ENCODE peak calls at places on chromosomes 1 and 21, in six cellular contexts. W is GM20000, V is fibroblast of pulmonary artery, E is fibroblast of the aortic adventitia, A is heart left ventricle, C is omental fat pad. X is an unnamed sample.

GRCh38 chr1:178541829-178542553 is 29.1 kb downstream of the TEX35 start:
- DNase-seq in W (peak; percentile 76), V (peak; percentile 9), E (peak; percentile 20), A (peak; percentile 71), C (no peak), X (peak; percentile 65)

GRCh38 chr1:53541761-53542550 is 82.8 kb downstream of the DMRTB1 start:
- DNase-seq in W (no peak), V (peak; percentile 33), E (peak; percentile 32), A (peak; percentile 8), C (no peak), X (peak; percentile 32)

GRCh38 chr1:162285149-162285561 is 91.5 kb downstream of the SPATA46 start:
- DNase-seq in W (no peak), V (no peak), E (no peak), A (peak; percentile 67), C (no peak), X (peak; percentile 84)

GRCh38 chr1:187474266-187474665 is 645.5 kb downstream of the PLA2G4A start:
- DNase-seq in W (no peak), V (peak; percentile 40), E (peak; percentile 2), A (no peak), C (no peak), X (no peak)

GRCh38 chr1:174626031-174627020 is 178.6 kb downstream of the GPR52 start:
- DNase-seq in W (no peak), V (peak; percentile 35), E (no peak), A (no peak), C (no peak), X (no peak)

GRCh38 chr1:27607239-27607804 is 3.4 kb upstream of the AHDC1 start:
- DNase-seq in W (no peak), V (peak; percentile 56), E (no peak), A (no peak), C (no peak), X (no peak)

GRCh38 chr1:201594575-201595245 is 55.8 kb downstream of the NAV1 start:
- DNase-seq in W (no peak), V (peak; percentile 38), E (peak; percentile 48), A (no peak), C (no peak), X (peak; percentile 24)

GRCh38 chr1:28887835-28888682 is 26.3 kb upstream of the EPB41 start:
- DNase-seq in W (no peak), V (peak; percentile 14), E (peak; percentile 25), A (peak; percentile 75), C (no peak), X (no peak)

GRCh38 chr1:228095938-228096337 is 7.2 kb downstream of the C1orf35 start:
- DNase-seq in W (no peak), V (no peak), E (no peak), A (no peak), C (no peak), X (no peak)

GRCh38 chr1:24416666-24417391 is 1.2 kb downstream of the NIPAL3 start:
- DNase-seq in W (peak; percentile 53), V (peak; percentile 71), E (peak; percentile 84), A (no peak), C (no peak), X (peak; percentile 18)

GRCh38 chr1:88985033-88985432 is 7.4 kb downstream of the KYAT3 start:
- DNase-seq in W (no peak), V (peak; percentile 98), E (peak; percentile 99), A (no peak), C (no peak), X (peak; percentile 76)

GRCh38 chr1:21579788-21580187 is 70.6 kb downstream of the ALPL start:
- DNase-seq in W (no peak), V (no peak), E (no peak), A (no peak), C (no peak), X (no peak)

GRCh38 chr1:184610872-184611614 is 143.6 kb downstream of the EDEM3 start:
- DNase-seq in W (no peak), V (no peak), E (no peak), A (peak; percentile 63), C (no peak), X (no peak)

GRCh38 chr1:64121766-64122385 is 81.5 kb upstream of the UBE2U start:
- DNase-seq in W (no peak), V (no peak), E (no peak), A (no peak), C (no peak), X (no peak)

GRCh38 chr1:100340494-100340893 is 11.8 kb upstream of the CDC14A start:
- DNase-seq in W (no peak), V (no peak), E (no peak), A (no peak), C (no peak), X (no peak)

GRCh38 chr1:88973520-88974137 is 18.8 kb downstream of the KYAT3 start:
- DNase-seq in W (peak; percentile 13), V (peak; percentile 60), E (peak; percentile 74), A (no peak), C (no peak), X (no peak)

GRCh38 chr1:89553195-89553584 is 28.6 kb downstream of the LRRC8B start:
- DNase-seq in W (no peak), V (no peak), E (no peak), A (no peak), C (no peak), X (no peak)

GRCh38 chr1:1089731-1090423 is 15.8 kb upstream of the RNF223 start:
- DNase-seq in W (no peak), V (no peak), E (no peak), A (no peak), C (no peak), X (no peak)

GRCh38 chr1:237386362-237387143 is 344.6 kb downstream of the RYR2 start:
- DNase-seq in W (peak; percentile 34), V (peak; percentile 58), E (peak; percentile 25), A (no peak), C (no peak), X (no peak)

GRCh38 chr1:229556551-229556950 is 2.0 kb downstream of the ABCB10 start:
- DNase-seq in W (no peak), V (no peak), E (no peak), A (no peak), C (no peak), X (no peak)

GRCh38 chr1:168371477-168371876 is 90.8 kb downstream of the TBX19 start:
- DNase-seq in W (no peak), V (no peak), E (no peak), A (peak; percentile 31), C (no peak), X (no peak)

GRCh38 chr1:233544304-233544703 is 69.6 kb upstream of the KCNK1 start:
- DNase-seq in W (no peak), V (no peak), E (no peak), A (no peak), C (no peak), X (no peak)

GRCh38 chr1:155173478-155174333 is at the start of gene TRIM46:
- DNase-seq in W (peak; percentile 81), V (peak; percentile 52), E (peak; percentile 54), A (no peak), C (no peak), X (no peak)

GRCh38 chr1:239976130-239976968 is 115.3 kb upstream of the FMN2 start:
- DNase-seq in W (peak; percentile 49), V (peak; percentile 60), E (peak; percentile 69), A (peak; percentile 37), C (no peak), X (peak; percentile 73)

GRCh38 chr1:6112690-6113005 is 67.0 kb downstream of the KCNAB2 start:
- DNase-seq in W (no peak), V (no peak), E (no peak), A (no peak), C (no peak), X (no peak)

DNA sequence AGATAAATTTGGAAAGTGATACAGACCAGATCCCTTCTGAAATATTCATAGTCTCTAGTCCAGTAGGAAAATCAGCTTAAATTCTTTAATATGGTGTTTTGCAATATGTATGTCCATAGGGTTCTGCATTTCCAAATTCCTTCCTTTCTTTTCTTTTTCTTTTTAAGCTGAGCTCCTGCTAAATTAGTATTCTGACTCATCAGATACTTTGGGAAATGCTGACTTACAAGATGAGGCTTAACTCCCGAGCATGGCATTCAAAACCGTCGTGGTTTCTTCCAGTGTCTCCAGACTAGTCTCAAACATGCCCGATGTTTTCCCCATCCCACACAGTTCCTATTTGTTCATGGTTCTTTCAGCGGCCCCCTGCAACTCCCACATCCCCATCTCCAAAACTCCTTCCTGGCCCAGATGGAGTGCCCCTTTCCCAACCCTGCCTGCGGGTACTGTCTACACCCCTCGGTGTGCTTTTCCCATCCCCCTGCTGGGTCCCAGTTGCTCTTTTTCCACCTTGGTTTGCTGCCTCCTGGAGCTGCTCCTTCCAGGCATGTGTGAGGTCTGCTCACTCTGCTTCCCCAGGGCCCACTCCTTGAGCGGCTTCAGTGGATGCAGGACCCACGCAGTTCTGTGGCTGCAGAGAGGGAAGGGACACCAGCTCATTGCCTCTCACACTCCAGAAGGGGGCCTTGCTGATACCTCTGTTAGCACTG is 19.4 kb upstream of the ETV3 start:
- DNase-seq in W (no peak), V (peak; percentile 60), E (peak; percentile 59), A (no peak), C (no peak), X (no peak)
- TF ChIP-seq CTCF in W (no peak), V (no peak), E (no peak), A (no peak), C (no peak), X (no peak)

DNA sequence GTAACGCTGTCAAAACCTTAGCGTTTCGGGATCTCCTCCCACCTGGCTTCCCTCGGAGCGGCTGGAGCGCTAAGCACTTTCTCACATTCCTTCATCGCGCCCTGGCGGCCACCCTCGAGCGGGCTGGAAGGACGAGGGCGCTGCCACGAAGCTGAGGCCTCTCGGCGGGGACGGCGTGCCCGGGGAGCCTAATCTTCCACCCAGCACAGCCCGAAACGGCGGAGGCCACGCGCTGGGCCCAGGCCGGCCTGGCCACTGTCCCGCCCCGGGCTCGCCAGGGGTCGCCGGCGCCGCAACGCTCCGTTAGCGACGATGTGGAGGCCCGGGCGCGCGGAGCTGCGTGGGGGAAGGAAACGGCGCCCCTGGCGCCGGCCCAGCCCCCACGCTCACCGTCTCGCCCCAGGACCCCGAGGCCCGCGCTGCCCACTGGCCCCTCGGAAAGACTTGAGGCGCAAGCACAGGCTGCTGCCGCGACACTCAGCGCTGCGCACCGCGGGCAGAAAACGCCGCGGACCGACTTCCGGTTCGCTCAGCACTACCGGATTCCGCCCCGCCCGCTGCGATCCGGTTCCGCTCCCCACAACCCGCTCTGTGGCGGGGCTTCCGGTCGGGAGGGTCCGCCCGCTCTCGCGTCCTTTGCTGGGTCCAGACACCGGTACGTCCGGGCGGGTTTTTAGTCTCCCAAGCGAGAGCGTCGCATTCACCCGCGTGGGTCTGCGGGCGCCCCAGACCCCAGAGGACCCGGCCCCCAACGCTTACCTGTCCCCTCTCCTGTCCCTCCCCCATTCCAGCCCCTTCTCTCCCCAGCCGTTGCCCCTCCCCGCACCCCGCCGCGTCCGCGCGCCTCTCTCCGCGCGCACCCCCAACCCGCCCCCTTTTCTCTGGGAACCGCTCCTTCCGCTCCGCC is at the start of gene YBEY:
- DNase-seq in W (peak; percentile 99), V (peak; percentile 94), E (peak; percentile 87), A (peak; percentile 93), C (peak; percentile 37), X (peak; percentile 87)
- TF ChIP-seq CTCF in W (peak; percentile 17), V (peak; percentile 37), E (peak; percentile 49), A (peak; percentile 25), C (no peak), X (no peak)

DNA sequence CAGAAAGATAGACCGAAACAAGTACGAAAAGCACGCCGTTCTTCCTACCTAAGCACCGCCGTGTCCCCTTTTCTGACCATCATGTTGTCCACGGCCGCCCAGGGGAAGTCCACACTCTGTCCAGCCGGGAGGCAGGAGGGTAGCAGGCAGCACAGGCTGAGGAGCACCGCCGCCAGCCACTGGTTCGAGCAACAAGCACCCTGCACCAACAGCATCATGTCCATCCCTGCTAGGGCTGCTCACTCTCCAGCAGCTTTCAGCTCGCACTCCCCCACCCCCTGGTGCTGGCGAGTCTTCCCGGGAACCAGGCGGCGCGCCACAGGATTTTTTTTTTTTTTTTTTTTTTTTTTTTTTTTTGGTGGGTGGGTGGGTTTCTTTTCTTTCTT is at the start of gene NEGR1:
- DNase-seq in W (peak; percentile 10), V (peak; percentile 70), E (peak; percentile 78), A (peak; percentile 57), C (no peak), X (peak; percentile 59)
- TF ChIP-seq CTCF in W (no peak), V (no peak), E (no peak), A (no peak), C (no peak), X (no peak)

GRCh38 chr1:108125312-108126138 is 74.6 kb downstream of the SLC25A24 start:
- DNase-seq in W (peak; percentile 67), V (peak; percentile 87), E (peak; percentile 82), A (peak; percentile 62), C (no peak), X (peak; percentile 45)
- TF ChIP-seq CTCF in W (peak; percentile 56), V (peak; percentile 98), E (peak; percentile 97), A (peak; percentile 96), C (peak; percentile 96), X (peak; percentile 80)